ENCODE peak calls at places on chromosomes 13 and 19, in nine cellular contexts. G is stomach, N is uterus, A is K562, Y is spleen, S is IMR-90, D is body of pancreas, K is tibial nerve, X is HepG2. R is an unnamed sample.

GRCh38 chr19:7272856-7273578 is 21.2 kb downstream of the INSR start:
- DNase-seq in G (no peak), N (no peak), A (no peak), Y (no peak), S (no peak), D (no peak), K (no peak), X (no peak), R (no peak)

GRCh38 chr13:97627566-97627965 is 193.6 kb downstream of the RAP2A start:
- DNase-seq in G (no peak), N (peak), A (peak), Y (no peak), S (peak), D (peak), K (no peak), X (peak), R (peak)

GRCh38 chr19:53571339-53571738 is 33.4 kb downstream of the ZNF331 start:
- DNase-seq in G (no peak), N (no peak), A (no peak), Y (no peak), S (no peak), D (no peak), K (no peak), X (no peak), R (no peak)

GRCh38 chr13:19665427-19665859 is 32.0 kb downstream of the MPHOSPH8 start:
- DNase-seq in G (no peak), N (no peak), A (no peak), Y (no peak), S (no peak), D (no peak), K (no peak), X (no peak), R (no peak)

GRCh38 chr19:42024622-42025111 is 30.6 kb upstream of the ATP1A3 start:
- DNase-seq in G (no peak), N (peak), A (no peak), Y (no peak), S (peak), D (no peak), K (no peak), X (no peak), R (peak)

GRCh38 chr13:98798849-98799645 is 46.6 kb upstream of the SLC15A1 start:
- DNase-seq in G (no peak), N (no peak), A (no peak), Y (no peak), S (peak), D (no peak), K (no peak), X (peak), R (no peak)

GRCh38 chr13:59352600-59352999 is 811.1 kb downstream of the DIAPH3 start:
- DNase-seq in G (no peak), N (no peak), A (no peak), Y (no peak), S (no peak), D (no peak), K (no peak), X (peak), R (no peak)

GRCh38 chr19:54646331-54646841 is 16.1 kb downstream of the LILRB1 start:
- DNase-seq in G (peak), N (no peak), A (no peak), Y (no peak), S (no peak), D (no peak), K (no peak), X (no peak), R (no peak)

GRCh38 chr19:52786078-52786463 is 520 bp downstream of the ZNF600 start:
- DNase-seq in G (no peak), N (peak), A (peak), Y (peak), S (no peak), D (peak), K (no peak), X (no peak), R (no peak)

GRCh38 chr13:50994651-50995050 is 85.1 kb downstream of the RNASEH2B start:
- DNase-seq in G (no peak), N (peak), A (no peak), Y (no peak), S (no peak), D (no peak), K (no peak), X (no peak), R (no peak)

GRCh38 chr13:75550159-75550567 is 572 bp downstream of the UCHL3 start:
- DNase-seq in G (no peak), N (peak), A (peak), Y (no peak), S (peak), D (peak), K (no peak), X (peak), R (peak)

GRCh38 chr19:57434386-57435061 is 601 bp upstream of the ZNF749 start:
- DNase-seq in G (no peak), N (no peak), A (no peak), Y (no peak), S (no peak), D (no peak), K (no peak), X (no peak), R (no peak)

GRCh38 chr13:51815848-51816247 is 11.9 kb upstream of the DHRS12 start:
- DNase-seq in G (no peak), N (no peak), A (no peak), Y (no peak), S (no peak), D (peak), K (no peak), X (no peak), R (no peak)

GRCh38 chr19:12913871-12914690 is 5.0 kb downstream of the SYCE2 start:
- DNase-seq in G (no peak), N (no peak), A (peak), Y (peak), S (no peak), D (peak), K (no peak), X (peak), R (no peak)

DNA sequence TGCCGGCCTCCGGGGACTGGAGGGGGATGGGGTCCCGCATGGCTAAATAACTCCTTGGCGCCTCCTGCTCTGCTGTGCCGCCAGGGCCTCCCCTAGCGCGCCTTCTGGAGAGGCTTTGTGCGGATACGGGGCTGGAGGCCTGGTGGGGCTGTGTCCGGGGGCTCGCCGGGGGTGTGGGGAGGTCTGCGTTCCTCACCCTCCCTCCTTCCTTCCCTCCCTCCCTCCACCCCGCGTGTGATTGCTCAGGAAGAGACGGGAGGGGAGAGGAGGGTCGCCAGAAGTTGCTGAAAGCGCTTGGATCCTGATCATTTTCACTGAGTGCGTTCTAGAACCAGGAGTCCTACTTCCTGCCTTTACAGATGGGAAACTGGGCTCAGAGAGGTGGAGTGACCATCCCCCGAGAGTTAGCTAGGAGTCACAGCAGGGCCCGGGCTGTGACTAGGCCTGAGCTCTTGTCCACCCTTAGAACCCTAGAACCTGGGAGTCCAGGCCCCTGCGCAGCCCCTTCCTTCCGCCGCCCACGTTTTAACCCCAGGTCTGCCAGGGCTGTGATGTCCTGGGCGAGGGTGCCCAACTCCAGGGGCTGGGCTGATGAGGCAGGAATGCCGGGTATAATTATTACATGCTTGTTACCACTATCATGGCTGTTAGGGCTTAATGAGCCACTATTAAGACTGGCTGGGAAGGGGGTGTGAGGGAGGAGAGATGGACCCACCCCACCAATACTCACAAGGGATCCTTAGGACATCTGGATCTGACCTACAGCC is 782 bp upstream of the JUND start:
- DNase-seq in G (no peak), N (no peak), A (no peak), Y (peak), S (no peak), D (no peak), K (no peak), X (peak), R (peak)
- TF ChIP-seq POLR2A in G (peak), N (no peak), A (peak), Y (peak), S (peak), D (peak), K (no peak), X (peak), R (peak)

GRCh38 chr13:42272776-42273175 is 824 bp downstream of the AKAP11 start:
- DNase-seq in G (no peak), N (no peak), A (no peak), Y (no peak), S (no peak), D (no peak), K (no peak), X (no peak), R (no peak)

GRCh38 chr13:42270160-42270856 is 1.6 kb upstream of the AKAP11 start:
- DNase-seq in G (no peak), N (no peak), A (no peak), Y (no peak), S (no peak), D (no peak), K (no peak), X (no peak), R (no peak)

GRCh38 chr13:42270857-42271215 is 1.1 kb upstream of the AKAP11 start:
- DNase-seq in G (no peak), N (no peak), A (no peak), Y (no peak), S (no peak), D (no peak), K (no peak), X (no peak), R (no peak)

GRCh38 chr13:42272115-42272756 is at the start of gene AKAP11:
- DNase-seq in G (peak), N (no peak), A (no peak), Y (peak), S (peak), D (peak), K (no peak), X (peak), R (no peak)

GRCh38 chr13:42271337-42272114 is 426 bp upstream of the AKAP11 start:
- DNase-seq in G (peak), N (peak), A (peak), Y (peak), S (peak), D (peak), K (peak), X (peak), R (peak)
- TF ChIP-seq POLR2A in G (no peak), N (no peak), A (no peak), Y (no peak), S (no peak), D (no peak), K (peak), X (no peak), R (peak)

DNA sequence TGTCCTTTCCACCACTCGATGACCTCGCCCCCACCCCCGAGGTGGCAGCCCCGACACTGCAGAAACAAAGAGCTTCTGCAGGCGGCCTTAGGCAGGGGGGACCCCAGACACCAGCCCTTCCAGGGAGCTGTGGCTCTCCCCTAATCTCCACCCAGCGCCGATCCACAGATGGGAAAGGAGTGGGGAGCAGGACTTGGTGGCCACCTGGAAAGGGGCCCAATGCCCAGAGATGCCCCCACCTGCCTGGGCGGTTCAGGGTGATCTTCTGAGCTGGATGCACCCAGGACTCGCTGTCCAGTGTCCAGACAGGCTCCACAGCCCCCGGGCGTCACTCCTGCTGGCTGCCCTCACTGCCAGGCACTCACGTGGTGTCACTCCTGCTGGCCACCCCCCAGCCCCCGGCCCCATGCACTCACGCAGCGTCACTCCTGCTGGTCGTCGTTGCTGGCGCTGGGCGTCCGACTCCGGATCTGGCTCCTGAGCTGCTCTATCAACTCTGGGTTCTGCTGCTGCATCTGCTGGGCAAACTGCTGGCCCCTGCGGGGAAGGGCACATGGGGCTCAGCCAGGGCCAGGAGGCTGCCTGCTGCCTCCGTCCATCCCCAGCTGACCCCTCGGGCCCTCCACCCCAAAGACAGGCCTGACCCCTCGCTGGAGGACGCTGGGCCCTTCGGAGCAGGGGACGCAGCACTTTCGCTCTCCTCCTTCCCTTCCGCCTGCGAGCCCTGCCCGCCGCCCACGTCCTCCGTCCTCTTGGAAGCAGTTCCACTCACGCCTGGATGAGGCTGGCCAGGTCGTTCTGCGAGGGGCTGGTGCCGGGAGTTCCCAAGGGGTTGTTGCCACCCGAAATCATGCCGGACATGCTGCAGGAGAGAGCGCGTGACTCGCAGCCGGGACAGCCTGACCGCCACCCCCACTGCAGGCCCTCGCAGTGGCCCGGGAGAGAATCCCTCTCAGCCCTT is 17.4 kb upstream of the SLC39A3 start:
- DNase-seq in G (no peak), N (no peak), A (no peak), Y (peak), S (no peak), D (no peak), K (no peak), X (no peak), R (no peak)
- TF ChIP-seq POLR2A in G (no peak), N (no peak), A (no peak), Y (no peak), S (no peak), D (no peak), K (no peak), X (no peak), R (no peak)

GRCh38 chr13:30423891-30424290 is 1.6 kb downstream of the UBE2L5 start:
- DNase-seq in G (no peak), N (no peak), A (no peak), Y (no peak), S (no peak), D (no peak), K (no peak), X (no peak), R (no peak)

GRCh38 chr13:30418075-30418715 is 4.1 kb upstream of the UBE2L5 start:
- DNase-seq in G (no peak), N (no peak), A (no peak), Y (no peak), S (no peak), D (no peak), K (no peak), X (no peak), R (no peak)

GRCh38 chr13:30418886-30419459 is 3.3 kb upstream of the UBE2L5 start:
- DNase-seq in G (no peak), N (no peak), A (no peak), Y (no peak), S (no peak), D (no peak), K (no peak), X (no peak), R (no peak)

GRCh38 chr13:30421093-30422055 is 919 bp upstream of the UBE2L5 start:
- DNase-seq in G (peak), N (peak), A (peak), Y (peak), S (peak), D (peak), K (peak), X (no peak), R (peak)

DNA sequence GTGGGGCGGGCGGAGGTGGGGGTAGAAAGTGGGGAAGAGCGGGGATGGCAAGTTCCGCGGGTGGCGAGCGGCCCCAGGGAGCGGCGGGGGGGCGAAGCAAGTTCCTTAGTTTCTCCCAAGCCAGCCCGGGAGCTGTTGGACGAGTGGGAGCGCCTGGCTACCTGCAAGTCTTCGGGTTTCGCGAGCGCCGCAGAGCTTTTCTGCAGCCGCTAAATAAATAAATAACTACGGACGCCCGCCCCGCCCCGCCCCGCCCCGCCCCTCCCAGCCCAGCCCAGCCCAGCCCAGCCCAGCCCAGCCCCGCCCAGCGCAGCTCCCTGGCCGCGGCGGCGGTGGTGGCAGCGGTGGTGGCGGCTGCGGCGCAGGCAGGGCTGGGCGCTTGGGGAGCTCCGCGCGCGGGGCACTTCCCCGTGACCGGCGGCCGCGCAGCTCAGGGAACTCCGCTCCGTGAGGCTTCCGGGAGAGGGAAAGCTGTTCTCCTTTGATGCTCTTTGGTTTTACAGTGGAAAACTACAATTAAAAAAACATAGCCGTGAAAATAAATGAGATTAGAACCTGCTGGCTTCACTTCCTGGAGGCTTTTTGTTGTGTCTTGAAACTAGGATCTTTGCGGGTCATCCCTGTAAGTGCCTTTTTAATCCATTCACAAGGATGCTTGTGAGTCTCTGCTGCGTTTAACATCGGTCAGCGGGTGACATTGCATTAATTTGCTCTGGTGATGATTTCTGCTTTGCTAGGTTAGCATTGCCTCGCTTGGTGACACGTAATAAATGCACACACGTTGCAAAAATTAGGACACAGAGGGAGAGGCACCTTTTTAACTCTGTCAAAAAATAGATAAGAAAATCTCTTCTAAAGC is at the start of gene UBE2L5:
- DNase-seq in G (peak), N (peak), A (peak), Y (peak), S (peak), D (peak), K (peak), X (peak), R (no peak)
- TF ChIP-seq POLR2A in G (no peak), N (peak), A (no peak), Y (no peak), S (no peak), D (peak), K (peak), X (no peak), R (peak)

GRCh38 chr19:38733241-38733492 is 11.1 kb downstream of the CAPN12 start:
- DNase-seq in G (no peak), N (no peak), A (no peak), Y (no peak), S (no peak), D (no peak), K (no peak), X (no peak), R (no peak)

GRCh38 chr19:38733493-38734175 is 10.6 kb downstream of the CAPN12 start:
- DNase-seq in G (no peak), N (peak), A (no peak), Y (no peak), S (no peak), D (no peak), K (no peak), X (no peak), R (peak)

GRCh38 chr19:38730731-38731589 is 13.3 kb downstream of the CAPN12 start:
- DNase-seq in G (no peak), N (peak), A (no peak), Y (no peak), S (no peak), D (peak), K (no peak), X (no peak), R (no peak)

GRCh38 chr19:38730470-38730730 is 13.9 kb downstream of the CAPN12 start:
- DNase-seq in G (no peak), N (no peak), A (no peak), Y (no peak), S (no peak), D (no peak), K (no peak), X (no peak), R (no peak)

DNA sequence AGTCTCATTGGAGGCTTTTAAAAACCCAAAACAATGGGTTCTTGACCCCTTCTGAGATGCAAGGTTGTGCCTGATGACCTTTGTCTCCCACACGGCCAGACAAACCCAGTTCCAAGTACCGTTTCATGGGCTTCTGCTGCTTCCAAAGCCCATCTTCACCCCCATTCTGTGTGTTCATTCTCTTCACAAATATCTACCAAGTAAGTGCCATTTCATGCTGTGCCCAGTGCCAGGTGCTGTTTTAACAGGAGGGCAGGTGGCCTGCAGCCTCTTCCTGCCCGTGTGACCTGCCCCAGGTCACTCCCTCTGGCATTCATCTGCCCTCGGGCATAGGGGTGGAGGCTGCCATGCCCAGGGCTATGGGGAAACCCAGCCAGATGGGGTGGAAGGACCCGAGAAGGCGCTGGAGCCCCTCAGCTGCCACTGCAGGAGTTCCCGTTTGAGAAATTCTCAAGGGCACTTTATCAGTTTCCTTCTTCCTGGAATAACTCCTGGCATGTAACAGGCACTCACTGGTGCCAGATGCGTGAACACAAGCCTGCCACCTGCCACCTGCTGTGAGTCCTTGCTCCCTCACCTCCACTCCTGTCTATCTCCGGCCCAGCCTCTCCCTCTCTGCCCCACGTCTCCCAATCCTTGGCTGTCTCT is 12.5 kb downstream of the CAPN12 start:
- DNase-seq in G (peak), N (peak), A (no peak), Y (peak), S (no peak), D (peak), K (no peak), X (no peak), R (no peak)
- TF ChIP-seq POLR2A in G (no peak), N (no peak), A (no peak), Y (no peak), S (no peak), D (no peak), K (no peak), X (peak), R (no peak)